ENCODE peak calls at places on chromosomes 6 and 20, in nine cellular contexts. R is A549; J is aorta; T is T-cell; C is natural killer cell; H is activated CD4-positive, CD25-positive, alpha-beta regulatory T cell treated with anti-CD3 and anti-CD28 coated beads, Interleukin-2, amount 50 U/mL, for 24 hours; W is activated naive CD8-positive, alpha-beta T cell treated with anti-CD3 and anti-CD28 coated beads, Interleukin-2, amount 10 ng/mL, durations not matched to agents 7 days and 5 days; D is pancreas; F is SK-N-SH treated with all-trans-retinoic acid at 6 μM for 48 hours. Q is an unnamed sample.

GRCh38 chr20:48948612-48949011 is 27.1 kb downstream of the ARFGEF2 start:
- ATAC-seq in R (no peak), J (no peak), T (no peak), C (no peak), H (no peak), W (no peak), D (no peak), F (no peak), Q (no peak)

GRCh38 chr6:106247293-106247692 is 78.3 kb downstream of the ATG5 start:
- ATAC-seq in R (no peak), J (no peak), T (no peak), C (no peak), H (peak), W (no peak), D (no peak), F (peak), Q (no peak)

GRCh38 chr6:136338486-136338885 is 48.8 kb upstream of the BCLAF1 start:
- ATAC-seq in R (no peak), J (no peak), T (no peak), C (no peak), H (no peak), W (no peak), D (peak), F (no peak), Q (no peak)

GRCh38 chr6:2782825-2783187 is 17.6 kb downstream of the WRNIP1 start:
- ATAC-seq in R (no peak), J (no peak), T (no peak), C (no peak), H (no peak), W (no peak), D (no peak), F (no peak), Q (no peak)

GRCh38 chr6:105310371-105310770 is 92.5 kb downstream of the PREP start:
- ATAC-seq in R (no peak), J (no peak), T (no peak), C (no peak), H (no peak), W (no peak), D (no peak), F (no peak), Q (no peak)

GRCh38 chr6:63572733-63573139 is 456 bp downstream of the LOC128125822 start:
- ATAC-seq in R (peak), J (peak), T (peak), C (peak), H (no peak), W (peak), D (peak), F (peak), Q (peak)

GRCh38 chr6:39189915-39190544 is 39.2 kb downstream of the KCNK5 start:
- ATAC-seq in R (peak), J (peak), T (no peak), C (no peak), H (no peak), W (peak), D (peak), F (peak), Q (peak)

GRCh38 chr20:10781526-10781925 is 107.7 kb upstream of the JAG1 start:
- ATAC-seq in R (no peak), J (no peak), T (no peak), C (no peak), H (no peak), W (no peak), D (no peak), F (no peak), Q (peak)

GRCh38 chr6:47358440-47359225 is 48.9 kb upstream of the TNFRSF21 start:
- ATAC-seq in R (no peak), J (no peak), T (no peak), C (no peak), H (no peak), W (no peak), D (peak), F (no peak), Q (peak)

Q was measured in stimulated activated memory B cell treated with anti-CD40 and anti-IgM and Interleukin-4, amounts not matched to agents 10 μg/mL and 1 μg/mL and 100 μg/mL, for 72 hours.